ENCODE peak calls at places on chromosome 3, in eight cellular contexts. W, N, R, X, M, H, S and U are unnamed samples.

GRCh38 chr3:38084019-38084968 is 45.3 kb downstream of the DLEC1 start:
- DNase-seq in W (peak; percentile 45), N (no peak), R (peak; percentile 6), X (no peak), M (peak; percentile 70), H (peak; percentile 49), S (no peak), U (no peak)

GRCh38 chr3:134445631-134446030 is 40.2 kb downstream of the ANAPC13 start:
- DNase-seq in W (no peak), N (no peak), R (no peak), X (no peak), M (no peak), H (peak; percentile 78), S (peak; percentile 46), U (no peak)

GRCh38 chr3:4065080-4065479 is 238.1 kb upstream of the SETMAR start:
- DNase-seq in W (no peak), N (no peak), R (no peak), X (no peak), M (no peak), H (no peak), S (no peak), U (no peak)

GRCh38 chr3:32181370-32181769 is 57.1 kb upstream of the CMTM8 start:
- DNase-seq in W (no peak), N (peak; percentile 16), R (no peak), X (no peak), M (no peak), H (no peak), S (no peak), U (no peak)

GRCh38 chr3:184524981-184525336 is 36.6 kb upstream of the EPHB3 start:
- DNase-seq in W (no peak), N (no peak), R (no peak), X (no peak), M (no peak), H (peak; percentile 13), S (no peak), U (peak; percentile 57)

GRCh38 chr3:11544413-11545181 is 99.1 kb downstream of the VGLL4 start:
- DNase-seq in W (no peak), N (no peak), R (no peak), X (no peak), M (no peak), H (peak; percentile 52), S (no peak), U (peak; percentile 7)

GRCh38 chr3:129961142-129961541 is 13.4 kb upstream of the TRH start:
- DNase-seq in W (no peak), N (no peak), R (no peak), X (no peak), M (no peak), H (peak; percentile 29), S (no peak), U (peak; percentile 76)

GRCh38 chr3:35081902-35082301 is 557.4 kb upstream of the ARPP21 start:
- DNase-seq in W (no peak), N (no peak), R (no peak), X (no peak), M (no peak), H (no peak), S (no peak), U (no peak)

GRCh38 chr3:23738946-23739345 is 66.8 kb upstream of the UBE2E1 start:
- DNase-seq in W (no peak), N (no peak), R (no peak), X (no peak), M (no peak), H (peak; percentile 25), S (peak; percentile 11), U (no peak)

GRCh38 chr3:21654241-21654640 is 96.8 kb downstream of the ZNF385D start:
- DNase-seq in W (no peak), N (no peak), R (no peak), X (no peak), M (no peak), H (no peak), S (no peak), U (no peak)

GRCh38 chr3:134374791-134375541 is 719 bp upstream of the AMOTL2 start:
- DNase-seq in W (no peak), N (no peak), R (peak; percentile 34), X (no peak), M (peak; percentile 52), H (peak; percentile 84), S (peak; percentile 69), U (no peak)

GRCh38 chr3:178381555-178381954 is 154.7 kb upstream of the KCNMB2 start:
- DNase-seq in W (no peak), N (no peak), R (no peak), X (no peak), M (no peak), H (peak; percentile 81), S (peak; percentile 29), U (no peak)

GRCh38 chr3:10707984-10708868 is 107.8 kb upstream of the SLC6A11 start:
- DNase-seq in W (no peak), N (no peak), R (no peak), X (no peak), M (no peak), H (no peak), S (no peak), U (no peak)

GRCh38 chr3:52277972-52278509 is 408 bp downstream of the WDR82 start:
- DNase-seq in W (no peak), N (no peak), R (peak; percentile 21), X (no peak), M (peak; percentile 90), H (no peak), S (no peak), U (peak; percentile 76)

GRCh38 chr3:156106721-156107373 is 13.5 kb upstream of the KCNAB1 start:
- DNase-seq in W (no peak), N (no peak), R (no peak), X (no peak), M (no peak), H (no peak), S (no peak), U (no peak)

GRCh38 chr3:58528629-58529028 is 8.4 kb downstream of the ACOX2 start:
- DNase-seq in W (no peak), N (no peak), R (no peak), X (no peak), M (no peak), H (peak; percentile 65), S (peak; percentile 15), U (peak; percentile 13)